ENCODE peak calls at places on chromosome 4, in ten cellular contexts. A is activated CD4-positive, alpha-beta T cell treated with anti-CD3 and anti-CD28 coated beads, Interleukin-2, amount 50 U/mL, for 1 hour; I is GM12865; N is posterior vena cava; G is Peyer's patch; Z is psoas muscle; W is activated naive CD8-positive, alpha-beta T cell treated with anti-CD3 and anti-CD28 coated beads, Interleukin-2, amount 50 U/mL, for 24 hours; B is NCI-H1092 treated with DMSO at 0.1 percent for 48 hours; T is CD8-positive, alpha-beta memory T cell; R is esophagus squamous epithelium. P is an unnamed sample.

GRCh38 chr4:139875456-139875855 is 209.8 kb downstream of the MGST2 start:
- DNase-seq in I (no peak), R (no peak), W (no peak), N (no peak), B (peak; percentile 99), G (no peak), A (no peak), Z (no peak), T (no peak), P (no peak)

GRCh38 chr4:7622371-7622770 is 187.6 kb upstream of the PSAPL1 start:
- DNase-seq in T (no peak), B (no peak), Z (no peak), R (no peak), N (no peak), W (no peak), G (no peak), I (no peak), A (no peak), P (no peak)

GRCh38 chr4:27836505-27836904 is 975.9 kb downstream of the STIM2 start:
- DNase-seq in W (no peak), R (no peak), G (no peak), I (no peak), A (no peak), N (no peak), T (no peak), Z (no peak), B (no peak), P (peak; percentile 75)

GRCh38 chr4:94126669-94127068 is 81.0 kb upstream of the SMARCAD1 start:
- DNase-seq in Z (no peak), I (no peak), N (no peak), G (no peak), R (no peak), A (no peak), B (no peak), T (no peak), W (no peak), P (peak; percentile 18)

GRCh38 chr4:83582289-83582756 is 46.4 kb downstream of the GPAT3 start:
- DNase-seq in I (peak; percentile 44), A (no peak), W (peak; percentile 7), N (no peak), R (no peak), Z (no peak), T (no peak), G (peak; percentile 75), B (peak; percentile 50), P (peak; percentile 77)

GRCh38 chr4:75916091-75916661 is 13.9 kb upstream of the PPEF2 start:
- DNase-seq in G (peak; percentile 59), B (peak; percentile 55), W (peak; percentile 21), Z (no peak), T (peak; percentile 24), I (peak; percentile 54), R (no peak), A (peak; percentile 6), N (no peak), P (peak; percentile 75)

GRCh38 chr4:94826206-94826605 is 68.5 kb downstream of the BMPR1B start:
- DNase-seq in I (no peak), B (no peak), R (no peak), T (no peak), A (no peak), G (no peak), N (no peak), Z (no peak), W (no peak), P (no peak)

GRCh38 chr4:76011700-76012387 is 4.5 kb upstream of the CXCL9 start:
- DNase-seq in W (no peak), B (no peak), R (no peak), Z (no peak), G (no peak), A (no peak), I (peak; percentile 79), T (no peak), N (peak; percentile 54), P (peak; percentile 76)

GRCh38 chr4:47942420-47942819 is 28.0 kb upstream of the NFXL1 start:
- DNase-seq in T (no peak), Z (no peak), N (no peak), I (no peak), B (no peak), G (no peak), R (no peak), A (no peak), W (no peak), P (no peak)

GRCh38 chr4:165631208-165631894 is 241.7 kb upstream of the TLL1 start:
- DNase-seq in T (no peak), R (no peak), N (no peak), Z (no peak), W (no peak), B (no peak), A (no peak), G (no peak), I (no peak), P (no peak)

GRCh38 chr4:184408021-184408710 is 66.2 kb downstream of the IRF2 start:
- DNase-seq in Z (no peak), A (no peak), I (no peak), R (no peak), W (no peak), G (no peak), N (no peak), B (no peak), T (no peak), P (peak; percentile 93)

GRCh38 chr4:109005523-109005922 is 242.7 kb upstream of the ETNPPL start:
- DNase-seq in B (no peak), G (no peak), R (no peak), Z (no peak), W (no peak), A (no peak), I (no peak), N (no peak), T (no peak), P (no peak)

GRCh38 chr4:55925235-55925634 is 23.5 kb upstream of the CEP135 start:
- DNase-seq in A (no peak), N (no peak), T (no peak), R (no peak), G (no peak), I (no peak), W (no peak), Z (no peak), B (no peak), P (no peak)

GRCh38 chr4:120009731-120010130 is 56.9 kb downstream of the MAD2L1 start:
- DNase-seq in Z (no peak), T (no peak), W (no peak), G (no peak), I (no peak), N (no peak), B (no peak), R (no peak), A (no peak), P (peak; percentile 53)

GRCh38 chr4:6308890-6309643 is 39.4 kb downstream of the WFS1 start:
- DNase-seq in R (no peak), I (no peak), B (peak; percentile 65), Z (no peak), G (no peak), N (no peak), T (peak; percentile 26), W (peak; percentile 23), A (no peak), P (peak; percentile 18)

GRCh38 chr4:129117705-129118104 is 21.8 kb downstream of the C4orf33 start:
- DNase-seq in W (no peak), I (no peak), G (no peak), R (no peak), N (no peak), Z (no peak), B (no peak), T (no peak), A (no peak), P (no peak)

GRCh38 chr4:102247041-102247440 is 98.2 kb downstream of the SLC39A8 start:
- DNase-seq in I (no peak), A (no peak), R (no peak), T (no peak), Z (no peak), W (no peak), G (no peak), N (no peak), B (no peak), P (peak; percentile 40)

GRCh38 chr4:87911252-87911774 is 64.2 kb upstream of the SPP1 start:
- DNase-seq in I (no peak), B (no peak), T (no peak), N (no peak), A (no peak), R (no peak), Z (no peak), G (no peak), W (no peak), P (peak; percentile 15)

GRCh38 chr4:122450847-122451246 is 5.7 kb downstream of the IL2 start:
- DNase-seq in T (no peak), A (no peak), B (no peak), W (peak; percentile 18), N (no peak), Z (no peak), R (no peak), I (peak; percentile 19), G (no peak), P (peak; percentile 42)

P was measured in adipocyte.